ENCODE peak calls at places on chromosomes 7 and 10, in four cellular contexts. G is mesenchymal stem cell, J is fibroblast of lung, C is K562. Q is an unnamed sample.
A peak's percentile ranks its signal among the peaks of the same experiment; 100 is the strongest.

GRCh38 chr10:88110822-88111221 is 247.4 kb downstream of the PTEN start:
- DNase-seq in J (no peak), G (peak; percentile 33), C (no peak), Q (peak; percentile 31)

GRCh38 chr10:28991738-28992270 is 297.1 kb upstream of the LYZL1 start:
- DNase-seq in G (peak; percentile 45), J (peak; percentile 83), C (peak; percentile 79), Q (peak; percentile 53)

GRCh38 chr10:70683601-70684329 is 11.5 kb downstream of the ADAMTS14 start:
- DNase-seq in G (no peak), C (no peak), J (no peak), Q (no peak)

GRCh38 chr7:44769381-44770209 is 20.9 kb downstream of the ZMIZ2 start:
- DNase-seq in G (peak; percentile 56), C (no peak), J (peak; percentile 67), Q (peak; percentile 47)

GRCh38 chr7:131326576-131326975 is 1.1 kb upstream of the MKLN1 start:
- DNase-seq in G (no peak), J (no peak), C (peak; percentile 33), Q (no peak)

GRCh38 chr7:141145630-141145982 is 71.7 kb downstream of the TMEM178B start:
- DNase-seq in J (no peak), G (no peak), C (no peak), Q (no peak)

GRCh38 chr7:137943132-137943551 is 58.7 kb downstream of the CREB3L2 start:
- DNase-seq in J (peak; percentile 91), G (peak; percentile 98), C (peak; percentile 82), Q (peak; percentile 98)

GRCh38 chr10:132850896-132851295 is 64.9 kb upstream of the NKX6-2 start:
- DNase-seq in G (no peak), C (no peak), J (no peak), Q (no peak)

GRCh38 chr7:68925241-68925640 is 673.0 kb upstream of the AUTS2 start:
- DNase-seq in C (no peak), J (no peak), G (no peak), Q (no peak)

GRCh38 chr7:151795168-151795754 is 81.7 kb downstream of the PRKAG2 start:
- DNase-seq in C (no peak), J (no peak), G (no peak), Q (no peak)

GRCh38 chr10:101816913-101817541 is 1.2 kb downstream of the OGA start:
- DNase-seq in G (peak; percentile 15), C (no peak), J (no peak), Q (no peak)

GRCh38 chr7:390761-391410 is 100.9 kb downstream of the FOXL3 start:
- DNase-seq in C (no peak), J (no peak), G (no peak), Q (no peak)

GRCh38 chr7:157657741-157658740 is 321.2 kb downstream of the DNAJB6 start:
- DNase-seq in C (no peak), G (no peak), J (no peak), Q (no peak)

GRCh38 chr10:132009575-132009974 is 27.9 kb upstream of the BNIP3 start:
- DNase-seq in G (no peak), C (no peak), J (no peak), Q (no peak)

GRCh38 chr7:80763704-80764103 is 125.3 kb downstream of the CD36 start:
- DNase-seq in J (no peak), C (no peak), G (no peak), Q (no peak)

GRCh38 chr7:45033931-45034290 is 33.9 kb downstream of the CCM2 start:
- DNase-seq in J (no peak), G (no peak), C (no peak), Q (no peak)

GRCh38 chr10:23693895-23694294 is 255.0 kb downstream of the OTUD1 start:
- DNase-seq in C (no peak), G (no peak), J (no peak), Q (no peak)

GRCh38 chr7:107148721-107149120 is 20.1 kb upstream of the HBP1 start:
- DNase-seq in C (no peak), J (no peak), G (no peak), Q (no peak)

GRCh38 chr10:93512565-93512964 is 16.2 kb downstream of the CEP55 start:
- DNase-seq in G (no peak), C (no peak), J (peak; percentile 72), Q (peak; percentile 91)

GRCh38 chr7:1742555-1743303 is 72.7 kb downstream of the ELFN1 start:
- DNase-seq in C (peak; percentile 87), G (no peak), J (peak; percentile 13), Q (peak; percentile 14)

GRCh38 chr10:6148251-6148691 is 54.5 kb upstream of the PFKFB3 start:
- DNase-seq in G (no peak), J (peak; percentile 59), C (no peak), Q (no peak)

GRCh38 chr10:114479307-114479706 is 75.0 kb upstream of the AFAP1L2 start:
- DNase-seq in C (no peak), J (peak; percentile 16), G (peak; percentile 26), Q (no peak)

GRCh38 chr7:1693991-1694524 is 24.0 kb downstream of the ELFN1 start:
- DNase-seq in G (peak; percentile 6), J (peak; percentile 69), C (peak; percentile 36), Q (peak; percentile 65)

GRCh38 chr10:13743101-13743693 is 156.4 kb downstream of the PRPF18 start:
- DNase-seq in J (peak; percentile 33), G (no peak), C (no peak), Q (peak; percentile 11)

GRCh38 chr7:157250605-157251228 is 86.1 kb upstream of the DNAJB6 start:
- DNase-seq in C (peak; percentile 85), J (peak; percentile 57), G (peak; percentile 78), Q (peak; percentile 66)

GRCh38 chr7:29563590-29564454 is at the start of gene PRR15:
- DNase-seq in G (peak; percentile 31), J (peak; percentile 26), C (no peak), Q (no peak)

GRCh38 chr7:116876664-116877442 is 14.5 kb downstream of the CAPZA2 start:
- DNase-seq in G (no peak), J (peak; percentile 21), C (peak; percentile 99), Q (peak; percentile 38)

GRCh38 chr10:116756277-116756676 is 13.9 kb upstream of the HSPA12A start:
- DNase-seq in C (no peak), J (no peak), G (no peak), Q (peak; percentile 11)

GRCh38 chr7:144484445-144484844 is 81.0 kb upstream of the NOBOX start:
- DNase-seq in C (no peak), J (no peak), G (no peak), Q (no peak)

GRCh38 chr10:100509241-100509640 is 10.4 kb downstream of the SEC31B start:
- DNase-seq in J (no peak), G (no peak), C (no peak), Q (no peak)

GRCh38 chr10:120328647-120329046 is 128.4 kb upstream of the PLPP4 start:
- DNase-seq in G (no peak), C (no peak), J (no peak), Q (no peak)

GRCh38 chr10:86400705-86401587 is 34.4 kb upstream of the GRID1 start:
- DNase-seq in G (peak; percentile 63), J (peak; percentile 39), C (no peak), Q (no peak)

GRCh38 chr10:969473-970150 is 18.6 kb upstream of the GTPBP4 start:
- DNase-seq in J (no peak), G (no peak), C (no peak), Q (no peak)

GRCh38 chr10:972763-973162 is 15.5 kb upstream of the GTPBP4 start:
- DNase-seq in G (no peak), C (no peak), J (no peak), Q (no peak)

GRCh38 chr10:971613-972012 is 16.6 kb upstream of the GTPBP4 start:
- DNase-seq in C (no peak), J (no peak), G (no peak), Q (no peak)

GRCh38 chr10:970311-971149 is 17.7 kb upstream of the GTPBP4 start:
- DNase-seq in J (no peak), C (no peak), G (peak; percentile 63), Q (no peak)

DNA sequence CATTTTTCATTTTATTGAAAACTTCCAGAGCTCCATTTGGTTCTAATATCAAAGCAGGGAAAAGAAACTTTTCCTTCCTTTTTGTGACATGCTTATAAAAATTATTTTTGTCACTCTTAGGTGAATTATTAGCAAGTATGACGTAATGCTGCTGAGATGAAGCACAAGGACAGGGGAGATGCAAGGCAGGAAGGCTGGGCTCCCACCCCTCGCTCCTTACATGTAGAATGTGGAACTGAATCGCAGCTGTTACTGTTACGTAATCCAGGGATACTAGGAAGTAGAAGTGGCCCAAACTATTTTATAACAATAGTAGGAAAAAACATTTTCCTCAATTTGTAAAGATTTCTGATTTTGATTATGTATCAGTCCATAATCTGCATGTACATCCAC is 17.1 kb upstream of the GTPBP4 start:
- DNase-seq in C (no peak), G (peak; percentile 47), J (no peak), Q (peak; percentile 46)
- H2AFZ ChIP-seq in C (no peak overlapping the region), G (no peak overlapping the region), J (no peak overlapping the region), Q (no peak overlapping the region)

GRCh38 chr10:103829838-103830465 is 25.4 kb downstream of the SH3PXD2A start:
- DNase-seq in G (no peak), J (peak; percentile 23), C (no peak), Q (no peak)
- H2AFZ ChIP-seq in G (no peak overlapping the region), J (no peak overlapping the region), C (no peak overlapping the region), Q (no peak overlapping the region)

DNA sequence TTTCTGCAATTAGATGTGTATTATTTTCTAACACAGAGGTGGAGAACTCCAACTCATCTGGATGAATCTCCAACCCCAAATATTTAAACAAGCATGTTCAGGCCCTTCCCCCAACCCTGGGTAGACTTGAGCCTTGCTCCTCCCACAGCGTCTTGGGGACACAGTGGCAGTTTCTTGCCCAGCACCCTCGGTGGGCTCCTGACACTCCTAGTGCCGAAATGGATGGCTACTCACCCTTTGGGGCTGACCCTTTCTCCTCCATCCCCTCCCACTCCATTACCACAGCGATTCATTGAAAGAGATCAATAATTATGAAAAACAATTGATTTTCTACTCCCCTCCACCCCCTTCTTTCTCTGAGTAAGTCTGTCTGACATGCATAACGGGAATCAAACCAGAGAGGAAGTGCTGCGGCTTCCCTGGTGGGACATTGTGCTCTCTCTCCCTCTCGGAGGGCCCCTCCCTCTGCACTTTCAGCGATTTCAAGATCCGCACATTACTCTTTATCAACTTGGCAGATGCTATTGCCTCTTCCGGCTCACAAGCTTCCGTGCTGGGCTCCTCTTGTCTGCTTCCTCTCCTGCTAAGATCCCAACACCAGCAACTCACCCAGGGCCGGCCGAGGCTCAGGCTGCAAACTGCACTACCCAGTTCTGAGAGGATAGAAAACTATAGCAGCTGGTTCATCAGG is 78.9 kb upstream of the PLXNA4 start:
- DNase-seq in G (peak; percentile 59), C (peak; percentile 8), J (peak; percentile 71), Q (no peak)
- H2AFZ ChIP-seq in G (peak overlapping the region; percentile 54), C (peak overlapping the region; percentile 10), J (peak overlapping the region; percentile 32), Q (no peak overlapping the region)

GRCh38 chr10:18020523-18020922 is 68.8 kb downstream of the SLC39A12 start:
- DNase-seq in J (no peak), G (no peak), C (no peak), Q (no peak)
- H2AFZ ChIP-seq in J (no peak overlapping the region), G (no peak overlapping the region), C (no peak overlapping the region), Q (no peak overlapping the region)

Q was measured in IMR-90.